ENCODE peak calls at places on chromosomes 4 and X, in six cellular contexts. One of them, this sample, is unnamed. For H3K4me1, the result is how much of the 10 kb centered on the place peaks cover.

GRCh38 chrX:153991013-153991580 is 18.5 kb downstream of the TMEM187 start:
- DNase-seq in aorta: no peak
- DNase-seq in transverse colon: no peak
- DNase-seq in neuronal stem cell: no peak
- DNase-seq in cardiac muscle cell: no peak
- DNase-seq in testis: no peak
- DNase-seq in this sample: no peak

GRCh38 chr4:105088110-105088879 is 58.4 kb upstream of the TET2 start:
- DNase-seq in cardiac muscle cell: no peak
- DNase-seq in aorta: no peak
- DNase-seq in transverse colon: no peak
- DNase-seq in testis: no peak
- DNase-seq in neuronal stem cell: no peak
- DNase-seq in this sample: peak

GRCh38 chr4:174996079-174996478 is 77.9 kb downstream of the ADAM29 start:
- DNase-seq in testis: no peak
- DNase-seq in cardiac muscle cell: no peak
- DNase-seq in neuronal stem cell: no peak
- DNase-seq in aorta: no peak
- DNase-seq in transverse colon: no peak
- DNase-seq in this sample: no peak

GRCh38 chr4:86706923-86707597 is 112.9 kb downstream of the PTPN13 start:
- DNase-seq in neuronal stem cell: no peak
- DNase-seq in aorta: no peak
- DNase-seq in testis: peak
- DNase-seq in transverse colon: no peak
- DNase-seq in cardiac muscle cell: no peak
- DNase-seq in this sample: no peak

GRCh38 chr4:139419388-139419914 is 34.5 kb upstream of the RAB33B start:
- DNase-seq in cardiac muscle cell: no peak
- DNase-seq in transverse colon: peak
- DNase-seq in testis: peak
- DNase-seq in neuronal stem cell: no peak
- DNase-seq in aorta: peak
- DNase-seq in this sample: no peak

GRCh38 chr4:151193414-151193813 is 83.5 kb upstream of the PRSS48 start:
- DNase-seq in transverse colon: no peak
- DNase-seq in neuronal stem cell: no peak
- DNase-seq in cardiac muscle cell: no peak
- DNase-seq in testis: no peak
- DNase-seq in aorta: no peak
- DNase-seq in this sample: no peak

GRCh38 chr4:75633846-75634245 is 3.5 kb upstream of the CDKL2 start:
- DNase-seq in testis: no peak
- DNase-seq in aorta: no peak
- DNase-seq in transverse colon: no peak
- DNase-seq in neuronal stem cell: no peak
- DNase-seq in cardiac muscle cell: no peak
- DNase-seq in this sample: no peak

GRCh38 chr4:12844111-12844510 is 640.0 kb downstream of the RAB28 start:
- DNase-seq in neuronal stem cell: no peak
- DNase-seq in aorta: no peak
- DNase-seq in cardiac muscle cell: no peak
- DNase-seq in transverse colon: no peak
- DNase-seq in testis: no peak
- DNase-seq in this sample: no peak

GRCh38 chr4:134201216-134202098 is at the start of gene PABPC4L:
- DNase-seq in aorta: peak
- DNase-seq in transverse colon: no peak
- DNase-seq in cardiac muscle cell: peak
- DNase-seq in testis: peak
- DNase-seq in neuronal stem cell: peak
- DNase-seq in this sample: peak

GRCh38 chrX:1610736-1611135 is 4.1 kb upstream of the ASMT start:
- DNase-seq in testis: no peak
- DNase-seq in neuronal stem cell: no peak
- DNase-seq in transverse colon: no peak
- DNase-seq in aorta: no peak
- DNase-seq in cardiac muscle cell: no peak
- DNase-seq in this sample: no peak

GRCh38 chr4:152501846-152502536 is 33.9 kb downstream of the FBXW7 start:
- DNase-seq in testis: no peak
- DNase-seq in aorta: no peak
- DNase-seq in transverse colon: no peak
- DNase-seq in cardiac muscle cell: no peak
- DNase-seq in neuronal stem cell: no peak
- DNase-seq in this sample: no peak

GRCh38 chr4:186900980-186901379 is 177.3 kb upstream of the FAT1 start:
- DNase-seq in transverse colon: no peak
- DNase-seq in neuronal stem cell: no peak
- DNase-seq in cardiac muscle cell: no peak
- DNase-seq in aorta: no peak
- DNase-seq in testis: no peak
- DNase-seq in this sample: no peak

GRCh38 chr4:113645771-113646455 is 115.6 kb downstream of the CAMK2D start:
- DNase-seq in aorta: no peak
- DNase-seq in cardiac muscle cell: no peak
- DNase-seq in testis: no peak
- DNase-seq in neuronal stem cell: no peak
- DNase-seq in transverse colon: peak
- DNase-seq in this sample: peak

GRCh38 chrX:39613508-39613921 is 484.2 kb downstream of the BCOR start:
- DNase-seq in transverse colon: peak
- DNase-seq in neuronal stem cell: peak
- DNase-seq in testis: no peak
- DNase-seq in aorta: no peak
- DNase-seq in cardiac muscle cell: peak
- DNase-seq in this sample: no peak

GRCh38 chrX:139094671-139095592 is 383.4 kb upstream of the FGF13 start:
- DNase-seq in neuronal stem cell: no peak
- DNase-seq in aorta: no peak
- DNase-seq in cardiac muscle cell: no peak
- DNase-seq in transverse colon: no peak
- DNase-seq in testis: no peak
- DNase-seq in this sample: no peak

GRCh38 chr4:26619784-26620183 is 35.9 kb downstream of the TBC1D19 start:
- DNase-seq in transverse colon: no peak
- DNase-seq in neuronal stem cell: no peak
- DNase-seq in aorta: no peak
- DNase-seq in cardiac muscle cell: no peak
- DNase-seq in testis: no peak
- DNase-seq in this sample: no peak

GRCh38 chrX:110418220-110418856 is 59.7 kb downstream of the RTL9 start:
- DNase-seq in neuronal stem cell: no peak
- DNase-seq in testis: peak
- DNase-seq in transverse colon: no peak
- DNase-seq in aorta: no peak
- DNase-seq in cardiac muscle cell: peak
- DNase-seq in this sample: no peak

GRCh38 chr4:176779421-176779820 is 13.3 kb downstream of the VEGFC start:
- DNase-seq in cardiac muscle cell: no peak
- DNase-seq in aorta: no peak
- DNase-seq in testis: no peak
- DNase-seq in transverse colon: no peak
- DNase-seq in neuronal stem cell: no peak
- DNase-seq in this sample: no peak
- H3K27ac ChIP-seq in cardiac muscle cell: no peak
- H3K27ac ChIP-seq in aorta: no peak
- H3K27ac ChIP-seq in testis: no peak
- H3K27ac ChIP-seq in transverse colon: no peak
- H3K27ac ChIP-seq in neuronal stem cell: no peak
- H3K27ac ChIP-seq in this sample: no peak

DNA sequence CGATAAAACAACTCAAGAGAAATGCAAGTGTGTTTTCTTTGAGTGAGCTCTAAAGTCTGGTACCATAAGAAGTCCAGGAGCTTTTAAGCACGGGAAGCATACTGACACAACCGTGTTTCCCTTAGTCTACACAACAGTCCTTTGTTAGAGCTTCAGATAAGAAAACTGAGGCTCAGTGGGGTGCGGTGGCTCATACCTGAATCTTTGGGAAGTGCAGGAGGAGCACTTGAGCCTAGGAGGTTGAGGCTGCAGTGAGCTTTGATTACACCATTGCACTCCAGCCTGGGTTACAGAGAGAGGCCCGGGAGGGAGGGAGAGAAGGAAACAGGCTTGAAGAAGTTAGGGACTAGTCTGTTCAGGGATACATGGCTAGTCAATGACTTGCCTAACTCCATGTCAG is 21.9 kb downstream of the LEF1 start:
- DNase-seq in transverse colon: no peak
- DNase-seq in testis: no peak
- DNase-seq in aorta: no peak
- DNase-seq in cardiac muscle cell: no peak
- DNase-seq in neuronal stem cell: no peak
- DNase-seq in this sample: no peak
- H3K4me1 ChIP-seq in transverse colon: under half
- H3K4me1 ChIP-seq in testis: under half
- H3K4me1 ChIP-seq in aorta: under half
- H3K4me1 ChIP-seq in cardiac muscle cell: under half
- H3K4me1 ChIP-seq in neuronal stem cell: under half
- H3K4me1 ChIP-seq in this sample: under half

DNA sequence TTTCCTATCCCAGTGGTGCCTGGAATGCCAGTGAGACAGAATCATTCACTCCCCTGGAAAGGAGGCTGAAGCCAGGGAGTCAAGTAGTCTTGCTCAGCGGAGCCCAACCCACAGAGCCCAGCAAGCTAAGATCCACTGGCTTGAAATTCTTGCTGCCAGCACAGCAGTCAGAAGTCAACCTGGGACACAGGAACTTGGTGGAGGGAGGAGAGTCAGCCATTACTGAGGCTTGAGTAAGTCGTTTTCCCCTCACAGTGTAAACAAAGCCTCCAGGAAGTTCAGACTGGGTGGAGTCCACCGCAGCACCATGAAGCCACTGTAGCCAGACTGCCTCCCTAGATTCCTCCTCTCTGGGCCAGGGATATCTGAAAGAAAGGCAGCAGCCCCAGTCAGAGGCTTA is 283.2 kb upstream of the CPEB2 start:
- DNase-seq in aorta: peak
- DNase-seq in testis: no peak
- DNase-seq in neuronal stem cell: no peak
- DNase-seq in cardiac muscle cell: no peak
- DNase-seq in transverse colon: no peak
- DNase-seq in this sample: no peak
- H3K27ac ChIP-seq in aorta: no peak
- H3K27ac ChIP-seq in testis: no peak
- H3K27ac ChIP-seq in neuronal stem cell: no peak
- H3K27ac ChIP-seq in cardiac muscle cell: no peak
- H3K27ac ChIP-seq in transverse colon: no peak
- H3K27ac ChIP-seq in this sample: no peak

GRCh38 chr4:150140774-150141400 is 62.6 kb downstream of the DCLK2 start:
- DNase-seq in cardiac muscle cell: no peak
- DNase-seq in aorta: no peak
- DNase-seq in testis: no peak
- DNase-seq in transverse colon: no peak
- DNase-seq in neuronal stem cell: no peak
- DNase-seq in this sample: no peak
- H3K4me1 ChIP-seq in cardiac muscle cell: under half
- H3K4me1 ChIP-seq in aorta: under half
- H3K4me1 ChIP-seq in testis: under half
- H3K4me1 ChIP-seq in transverse colon: under half
- H3K4me1 ChIP-seq in neuronal stem cell: under half
- H3K4me1 ChIP-seq in this sample: under half

DNA sequence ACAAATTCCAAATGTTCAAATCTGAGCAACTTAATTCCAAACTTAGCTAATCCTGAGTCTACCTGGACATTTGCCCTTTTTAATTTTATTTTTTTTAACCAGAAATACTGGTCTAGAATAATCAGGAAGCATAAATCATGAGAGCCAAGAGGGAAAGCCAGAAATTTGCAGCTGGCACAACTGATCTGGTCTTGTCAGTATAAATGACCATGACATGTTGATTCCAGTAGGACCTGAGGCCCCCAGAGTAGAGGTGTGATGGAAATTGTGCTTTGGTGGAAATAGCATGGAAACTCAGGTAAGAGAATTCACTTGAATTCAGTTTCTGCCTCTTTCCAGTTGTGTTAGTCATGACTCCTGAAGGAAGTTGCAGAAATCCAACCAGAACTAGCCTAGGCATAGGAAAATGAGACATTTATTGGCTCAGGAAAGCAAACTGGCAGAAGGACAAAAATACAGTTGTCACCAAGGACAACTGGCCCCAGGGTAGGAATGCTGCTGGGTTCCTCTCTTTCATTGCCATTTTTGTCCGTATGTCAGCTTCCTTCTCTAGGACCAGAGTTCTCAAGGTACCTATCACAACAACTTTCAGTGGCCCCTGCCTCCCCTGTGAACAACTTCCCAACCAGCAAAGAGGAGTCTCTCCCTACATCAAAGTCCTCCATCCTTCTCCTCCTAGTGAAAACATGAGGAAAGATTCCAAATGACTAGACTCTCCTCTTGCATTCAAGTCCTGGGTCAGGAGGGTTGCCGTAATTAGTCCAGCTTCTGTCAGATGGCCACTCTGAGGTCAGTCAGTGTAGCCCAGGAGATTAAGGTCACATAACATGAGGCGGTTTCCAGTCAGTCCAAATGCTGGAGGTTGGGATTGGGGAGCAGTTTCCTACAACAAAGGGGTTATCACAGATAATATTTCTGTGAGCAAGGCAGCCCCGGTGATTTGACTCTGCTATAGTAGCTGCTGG is 29.3 kb upstream of the MYOZ2 start:
- DNase-seq in cardiac muscle cell: no peak
- DNase-seq in testis: no peak
- DNase-seq in aorta: no peak
- DNase-seq in neuronal stem cell: no peak
- DNase-seq in transverse colon: no peak
- DNase-seq in this sample: no peak
- H3K27ac ChIP-seq in cardiac muscle cell: no peak
- H3K27ac ChIP-seq in testis: no peak
- H3K27ac ChIP-seq in aorta: peak
- H3K27ac ChIP-seq in neuronal stem cell: no peak
- H3K27ac ChIP-seq in transverse colon: no peak
- H3K27ac ChIP-seq in this sample: no peak

DNA sequence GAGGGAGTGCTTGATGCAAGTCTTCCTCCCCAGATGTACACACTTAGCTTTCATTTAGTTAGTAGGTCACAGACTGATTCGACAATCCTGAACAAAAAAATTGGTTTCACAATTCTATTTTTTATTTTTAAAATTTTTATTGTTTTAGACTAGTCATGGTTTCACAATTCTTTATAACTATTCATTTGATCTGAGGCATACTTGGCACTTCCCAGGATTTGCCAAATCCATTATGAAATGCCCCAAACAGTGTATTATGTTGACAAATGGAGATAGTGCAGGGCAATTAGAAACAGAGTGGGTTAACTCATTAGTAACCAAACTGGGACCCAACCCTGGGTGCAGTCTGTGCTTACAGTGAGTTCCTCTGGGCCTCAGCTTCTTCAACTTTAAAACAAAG is 676 bp upstream of the GPR82 start:
- DNase-seq in transverse colon: no peak
- DNase-seq in testis: no peak
- DNase-seq in cardiac muscle cell: no peak
- DNase-seq in aorta: no peak
- DNase-seq in neuronal stem cell: no peak
- DNase-seq in this sample: no peak
- H3K4me1 ChIP-seq in transverse colon: under half
- H3K4me1 ChIP-seq in testis: under half
- H3K4me1 ChIP-seq in cardiac muscle cell: under half
- H3K4me1 ChIP-seq in aorta: under half
- H3K4me1 ChIP-seq in neuronal stem cell: under half
- H3K4me1 ChIP-seq in this sample: under half

This sample was measured in iPS DF 6.9.